ENCODE peak calls at places on chromosome 21, in seven cellular contexts. G is bronchial epithelial cell; F is CD8-positive, alpha-beta memory T cell; A is astrocyte of the spinal cord; H is GM20000; Y is HTR-8/SVneo; C is midbrain. W is an unnamed sample.

GRCh38 chr21:28833181-28833580 is 159.5 kb downstream of the LTN1 start:
- DNase-seq in C (no peak), H (no peak), A (no peak), Y (no peak), F (no peak), G (peak), W (no peak)

GRCh38 chr21:45320261-45320990 is 32.7 kb upstream of the POFUT2 start:
- DNase-seq in A (no peak), G (no peak), Y (no peak), H (no peak), C (no peak), F (no peak), W (no peak)

GRCh38 chr21:36170823-36171222 is 14.2 kb downstream of the DOP1B start:
- DNase-seq in G (no peak), F (no peak), H (no peak), Y (no peak), A (no peak), C (no peak), W (no peak)

GRCh38 chr21:33546076-33546475 is 3.2 kb downstream of the SON start:
- DNase-seq in F (no peak), H (no peak), Y (no peak), C (no peak), G (no peak), A (no peak), W (no peak)

GRCh38 chr21:28375708-28376385 is 616.8 kb downstream of the LTN1 start:
- DNase-seq in C (no peak), H (no peak), F (no peak), G (no peak), Y (no peak), A (peak), W (peak)

GRCh38 chr21:41729701-41730368 is 37.0 kb downstream of the RIPK4 start:
- DNase-seq in A (no peak), G (peak), Y (no peak), C (no peak), H (no peak), F (no peak), W (no peak)

GRCh38 chr21:25573409-25574206 is 33.7 kb downstream of the MRPL39 start:
- DNase-seq in F (peak), A (peak), Y (peak), C (no peak), H (no peak), G (peak), W (peak)

GRCh38 chr21:46057111-46057709 is 40.7 kb upstream of the COL6A2 start:
- DNase-seq in F (peak), G (no peak), A (no peak), H (no peak), Y (no peak), C (no peak), W (no peak)

GRCh38 chr21:25956993-25957714 is 213.4 kb downstream of the APP start:
- DNase-seq in C (no peak), Y (no peak), A (peak), G (peak), H (no peak), F (no peak), W (no peak)

GRCh38 chr21:45560106-45561021 is 18.1 kb upstream of the SLC19A1 start:
- DNase-seq in H (no peak), Y (no peak), F (no peak), G (no peak), C (no peak), A (no peak), W (no peak)

GRCh38 chr21:41369915-41370839 is 8.3 kb downstream of the MX2 start:
- DNase-seq in A (no peak), G (no peak), F (peak), H (peak), C (no peak), Y (no peak), W (no peak)

GRCh38 chr21:45082715-45083114 is 8.3 kb downstream of the ADARB1 start:
- DNase-seq in C (no peak), F (no peak), A (no peak), Y (no peak), G (no peak), H (no peak), W (no peak)

GRCh38 chr21:35375115-35375514 is 326.0 kb upstream of the RUNX1 start:
- DNase-seq in H (no peak), G (peak), F (no peak), A (peak), Y (no peak), C (no peak), W (no peak)

GRCh38 chr21:16388911-16389515 is 659.2 kb downstream of the USP25 start:
- DNase-seq in A (no peak), F (no peak), C (no peak), H (no peak), Y (no peak), G (peak), W (no peak)

GRCh38 chr21:32240708-32241433 is 38.0 kb downstream of the MIS18A start:
- DNase-seq in G (no peak), C (no peak), Y (no peak), F (no peak), H (no peak), A (no peak), W (no peak)

GRCh38 chr21:38619865-38620513 is 121.7 kb upstream of the ERG start:
- DNase-seq in C (no peak), Y (no peak), A (no peak), H (no peak), F (no peak), G (peak), W (no peak)

GRCh38 chr21:25838809-25839208 is 104.0 kb downstream of the GABPA start:
- DNase-seq in G (peak), Y (no peak), A (peak), C (no peak), H (no peak), F (no peak), W (no peak)

GRCh38 chr21:26572668-26573381 is at the start of gene CYYR1:
- DNase-seq in Y (no peak), A (peak), F (no peak), H (no peak), G (no peak), C (no peak), W (no peak)

GRCh38 chr21:15192243-15192642 is 127.4 kb upstream of the NRIP1 start:
- DNase-seq in C (no peak), G (peak), Y (peak), F (no peak), A (no peak), H (no peak), W (no peak)

GRCh38 chr21:46153259-46154154 is 1.9 kb downstream of the FTCD start:
- DNase-seq in Y (no peak), G (no peak), C (peak), H (peak), A (no peak), F (peak), W (no peak)

GRCh38 chr21:10639123-10639522 is 117.7 kb downstream of the TPTE start:
- DNase-seq in F (no peak), A (no peak), C (no peak), G (no peak), Y (no peak), H (no peak), W (no peak)

GRCh38 chr21:43662286-43662685 is 2.9 kb downstream of the RRP1B start:
- DNase-seq in H (no peak), C (no peak), F (no peak), G (no peak), A (no peak), Y (no peak), W (no peak)

GRCh38 chr21:26709090-26709489 is 136.0 kb upstream of the CYYR1 start:
- DNase-seq in F (no peak), C (no peak), A (no peak), H (no peak), G (peak), Y (no peak), W (no peak)

GRCh38 chr21:21148009-21148408 is 149.8 kb downstream of the NCAM2 start:
- DNase-seq in H (no peak), A (no peak), G (no peak), C (no peak), F (no peak), Y (no peak), W (no peak)

W was measured in Caki2.